ENCODE peak calls at places on chromosomes 3 and 15, in four cellular contexts. W, L, P and I are unnamed samples.

GRCh38 chr15:68536331-68537095 is 42.3 kb upstream of the CORO2B start:
- DNase-seq in P (no peak), W (no peak), L (no peak), I (no peak)

GRCh38 chr15:51281368-51281967 is 56.9 kb downstream of the CYP19A1 start:
- DNase-seq in W (peak; percentile 44), P (peak; percentile 67), L (no peak), I (peak; percentile 22)

GRCh38 chr3:133542871-133543270 is 30.6 kb upstream of the CDV3 start:
- DNase-seq in W (no peak), P (no peak), L (no peak), I (no peak)

GRCh38 chr3:51997935-51998596 is 2.4 kb upstream of the RPL29 start:
- DNase-seq in P (no peak), W (peak; percentile 64), L (no peak), I (no peak)

GRCh38 chr3:137217733-137218132 is 259.9 kb downstream of the IL20RB start:
- DNase-seq in L (no peak), W (no peak), P (peak; percentile 19), I (no peak)

GRCh38 chr3:49668414-49668797 is 5.7 kb upstream of the APEH start:
- DNase-seq in W (peak; percentile 76), P (peak; percentile 32), L (no peak), I (no peak)

GRCh38 chr15:83206387-83206970 is 1.1 kb downstream of the HDGFL3 start:
- DNase-seq in W (no peak), L (no peak), P (peak; percentile 30), I (no peak)

GRCh38 chr3:128932516-128933212 is 53.2 kb downstream of the ACAD9 start:
- DNase-seq in P (no peak), L (no peak), W (no peak), I (no peak)

GRCh38 chr15:88331291-88331690 is 74.8 kb upstream of the NTRK3 start:
- DNase-seq in L (no peak), W (peak; percentile 29), P (peak; percentile 68), I (peak; percentile 72)

GRCh38 chr15:22966321-22967083 is 13.7 kb downstream of the CYFIP1 start:
- DNase-seq in W (no peak), L (no peak), P (no peak), I (no peak)

GRCh38 chr3:80097674-80098073 is 329.9 kb upstream of the ROBO1 start:
- DNase-seq in W (no peak), P (no peak), L (no peak), I (no peak)

GRCh38 chr15:25242957-25243799 is 195.6 kb downstream of the UBE3A start:
- DNase-seq in L (no peak), P (no peak), W (no peak), I (no peak)

GRCh38 chr3:190385835-190386688 is 1.9 kb upstream of the CLDN16 start:
- DNase-seq in L (no peak), P (no peak), W (peak; percentile 53), I (peak; percentile 85)

GRCh38 chr3:64357481-64357880 is 132.2 kb upstream of the PRICKLE2 start:
- DNase-seq in P (no peak), W (no peak), L (no peak), I (no peak)

GRCh38 chr3:185335799-185336198 is 27.1 kb upstream of the MAP3K13 start:
- DNase-seq in L (no peak), W (peak; percentile 86), P (no peak), I (peak; percentile 80)

GRCh38 chr15:51121118-51121517 is 26.4 kb upstream of the TNFAIP8L3 start:
- DNase-seq in W (peak; percentile 27), P (peak; percentile 77), L (no peak), I (peak; percentile 82)

GRCh38 chr15:39786444-39787056 is 3.9 kb upstream of the FSIP1 start:
- DNase-seq in P (peak; percentile 61), W (peak; percentile 47), L (no peak), I (peak; percentile 22)

GRCh38 chr3:45145681-45146614 is at the start of gene CDCP1:
- DNase-seq in P (peak; percentile 54), L (no peak), W (no peak), I (no peak)

GRCh38 chr15:78449220-78449999 is 11.4 kb downstream of the IREB2 start:
- DNase-seq in L (no peak), P (no peak), W (peak; percentile 8), I (no peak)

GRCh38 chr3:133547432-133548041 is 25.9 kb upstream of the CDV3 start:
- DNase-seq in L (no peak), P (no peak), W (peak; percentile 46), I (no peak)

GRCh38 chr3:8500208-8500961 is 1.2 kb upstream of the LMCD1 start:
- DNase-seq in W (peak; percentile 87), P (no peak), L (no peak), I (no peak)

GRCh38 chr15:80234883-80235282 is 17.1 kb downstream of the CTXND1 start:
- DNase-seq in W (no peak), P (peak; percentile 69), L (no peak), I (peak; percentile 40)

GRCh38 chr3:115099115-115099884 is 47.8 kb downstream of the ZBTB20 start:
- DNase-seq in L (no peak), P (no peak), W (peak; percentile 36), I (no peak)

GRCh38 chr15:69810441-69811071 is 287.2 kb downstream of the TLE3 start:
- DNase-seq in W (no peak), L (no peak), P (no peak), I (no peak)

GRCh38 chr3:116836286-116836685 is 126.7 kb downstream of the TUSC7 start:
- DNase-seq in L (no peak), W (no peak), P (no peak), I (no peak)

GRCh38 chr15:90550919-90551318 is 21.2 kb downstream of the CRTC3 start:
- DNase-seq in L (no peak), W (no peak), P (no peak), I (no peak)

GRCh38 chr3:187368251-187368733 is at the start of gene RTP4:
- DNase-seq in P (no peak), L (peak; percentile 82), W (peak; percentile 37), I (no peak)

GRCh38 chr15:64351265-64351664 is 4.7 kb downstream of the CSNK1G1 start:
- DNase-seq in L (no peak), W (no peak), P (no peak), I (no peak)

GRCh38 chr3:147521646-147522045 is 112.5 kb downstream of the ZIC1 start:
- DNase-seq in L (no peak), W (no peak), P (no peak), I (no peak)

GRCh38 chr3:30531017-30531570 is 75.3 kb upstream of the TGFBR2 start:
- DNase-seq in W (peak; percentile 45), P (no peak), L (no peak), I (no peak)

GRCh38 chr3:77868725-77869124 is 828.8 kb downstream of the ROBO2 start:
- DNase-seq in P (no peak), L (no peak), W (no peak), I (no peak)

GRCh38 chr3:148737104-148737525 is 39.4 kb downstream of the AGTR1 start:
- DNase-seq in L (no peak), P (no peak), W (peak; percentile 12), I (no peak)

GRCh38 chr15:71385469-71385868 is 270.2 kb downstream of the THSD4 start:
- DNase-seq in L (no peak), W (no peak), P (no peak), I (no peak)

GRCh38 chr3:12901631-12902045 is 60.3 kb upstream of the RPL32 start:
- DNase-seq in W (peak; percentile 21), L (no peak), P (peak; percentile 44), I (no peak)

GRCh38 chr3:45593708-45594601 is 596 bp upstream of the LIMD1 start:
- DNase-seq in W (peak; percentile 67), L (no peak), P (peak; percentile 85), I (peak; percentile 47)

GRCh38 chr15:77075528-77075927 is 4.6 kb upstream of the TSPAN3 start:
- DNase-seq in P (no peak), L (no peak), W (peak; percentile 19), I (no peak)

GRCh38 chr15:100769043-100769974 is 110.3 kb upstream of the ALDH1A3 start:
- DNase-seq in L (no peak), W (no peak), P (no peak), I (no peak)

GRCh38 chr3:184542577-184542976 is 19.0 kb upstream of the EPHB3 start:
- DNase-seq in W (no peak), P (no peak), L (no peak), I (no peak)

GRCh38 chr15:83112233-83112958 is 5.0 kb downstream of the TM6SF1 start:
- DNase-seq in W (no peak), L (no peak), P (no peak), I (no peak)

GRCh38 chr15:68228143-68228970 is 1.2 kb downstream of the CLN6 start:
- DNase-seq in W (no peak), P (peak; percentile 50), L (no peak), I (no peak)

GRCh38 chr3:88742674-88743507 is 364.5 kb upstream of the EPHA3 start:
- DNase-seq in P (no peak), W (no peak), L (no peak), I (no peak)

GRCh38 chr3:88742066-88742465 is 365.4 kb upstream of the EPHA3 start:
- DNase-seq in L (no peak), P (no peak), W (no peak), I (no peak)

GRCh38 chr3:88744896-88745295 is 362.5 kb upstream of the EPHA3 start:
- DNase-seq in L (no peak), W (no peak), P (no peak), I (no peak)
- TF ChIP-seq CEBPB in L (no peak), W (no peak), P (no peak), I (no peak)

DNA sequence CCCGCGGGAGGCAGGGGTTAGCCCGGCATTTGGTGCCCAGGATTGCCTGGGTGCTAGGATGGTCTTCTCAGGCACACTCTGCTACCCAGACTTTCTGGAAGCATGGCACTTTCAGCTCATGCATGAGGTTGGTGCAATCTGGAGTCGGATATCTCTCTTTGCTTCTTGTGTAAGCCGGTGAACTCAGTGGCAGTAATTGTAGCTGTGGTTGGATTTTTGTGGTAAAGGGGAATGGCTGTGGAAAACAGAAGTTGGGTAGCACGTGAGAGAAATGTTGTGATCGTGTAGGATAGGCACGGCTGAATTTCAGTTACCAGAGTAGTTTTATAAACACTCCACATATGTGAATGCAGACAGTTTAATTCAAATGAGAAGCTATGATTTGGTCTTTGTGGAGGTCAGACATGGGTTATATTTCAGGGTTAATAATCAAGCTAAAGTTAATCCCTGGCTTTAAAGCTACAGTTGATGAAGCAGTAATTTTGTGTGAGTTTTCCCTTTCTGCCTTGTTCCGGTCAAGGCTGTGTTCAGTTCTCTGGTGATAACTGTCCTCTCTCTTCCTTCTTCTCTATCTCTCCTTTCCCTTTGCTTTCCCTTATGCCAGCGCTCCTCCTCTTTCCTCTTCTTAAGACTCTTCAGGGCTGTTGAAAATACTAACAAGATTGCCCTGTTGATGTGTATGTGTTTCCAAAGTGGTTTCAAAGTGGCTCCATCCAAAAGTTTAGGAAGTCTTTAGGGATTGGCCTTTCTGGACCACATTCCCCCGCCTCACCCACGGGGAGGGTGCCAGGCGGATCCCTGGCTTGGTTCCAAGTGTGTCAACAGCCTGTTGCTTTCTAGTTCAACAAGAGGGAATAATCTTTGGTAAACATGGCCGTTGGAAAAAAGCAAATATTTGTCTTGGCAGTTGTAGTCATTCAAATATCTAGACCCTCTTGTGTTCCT is 404.6 kb upstream of the C2CD4B start:
- DNase-seq in W (peak; percentile 97), L (no peak), P (no peak), I (no peak)
- TF ChIP-seq ZBTB33 in W (peak; percentile 56), L (no peak), P (no peak), I (no peak)

GRCh38 chr3:174820885-174821284 is 38.2 kb upstream of the NAALADL2 start:
- DNase-seq in W (no peak), P (no peak), L (no peak), I (no peak)
- TF ChIP-seq CEBPB in W (no peak), P (no peak), L (no peak), I (no peak)

GRCh38 chr3:179700716-179701115 is 47.9 kb downstream of the USP13 start:
- DNase-seq in P (no peak), L (no peak), W (no peak), I (no peak)
- TF ChIP-seq ZBTB33 in P (no peak), L (no peak), W (no peak), I (no peak)